ENCODE peak calls at places on chromosomes 3 and 15, in ten cellular contexts. One of them, this sample, is unnamed.

GRCh38 chr15:52727825-52728224 is 48.6 kb upstream of the ATOSA start:
- DNase-seq in mucosa of descending colon: no peak
- DNase-seq in stomach: no peak
- DNase-seq in choroid plexus epithelial cell: no peak
- DNase-seq in small intestine: no peak
- DNase-seq in body of pancreas: no peak
- DNase-seq in SK-N-SH: no peak
- DNase-seq in prostate gland: no peak
- DNase-seq in tibial nerve: no peak
- DNase-seq in lung: no peak
- DNase-seq in this sample: no peak

GRCh38 chr3:192514081-192514753 is 213.1 kb downstream of the FGF12 start:
- DNase-seq in mucosa of descending colon: peak; percentile 14
- DNase-seq in choroid plexus epithelial cell: peak; percentile 5
- DNase-seq in body of pancreas: peak; percentile 41
- DNase-seq in small intestine: no peak
- DNase-seq in lung: no peak
- DNase-seq in prostate gland: no peak
- DNase-seq in SK-N-SH: peak; percentile 12
- DNase-seq in stomach: no peak
- DNase-seq in tibial nerve: no peak
- DNase-seq in this sample: peak; percentile 5

GRCh38 chr3:32502944-32503286 is 263 bp upstream of the CMTM6 start:
- DNase-seq in SK-N-SH: no peak
- DNase-seq in lung: no peak
- DNase-seq in mucosa of descending colon: no peak
- DNase-seq in stomach: no peak
- DNase-seq in body of pancreas: no peak
- DNase-seq in choroid plexus epithelial cell: no peak
- DNase-seq in prostate gland: no peak
- DNase-seq in tibial nerve: no peak
- DNase-seq in small intestine: no peak
- DNase-seq in this sample: no peak

GRCh38 chr3:140022061-140022781 is 87.2 kb downstream of the CLSTN2 start:
- DNase-seq in stomach: no peak
- DNase-seq in choroid plexus epithelial cell: peak; percentile 30
- DNase-seq in tibial nerve: no peak
- DNase-seq in prostate gland: no peak
- DNase-seq in body of pancreas: no peak
- DNase-seq in small intestine: no peak
- DNase-seq in SK-N-SH: peak; percentile 58
- DNase-seq in lung: no peak
- DNase-seq in mucosa of descending colon: no peak
- DNase-seq in this sample: peak; percentile 81

GRCh38 chr15:96327155-96327741 is 3.3 kb upstream of the NR2F2 start:
- DNase-seq in choroid plexus epithelial cell: peak; percentile 96
- DNase-seq in body of pancreas: peak; percentile 50
- DNase-seq in lung: no peak
- DNase-seq in SK-N-SH: peak; percentile 65
- DNase-seq in mucosa of descending colon: no peak
- DNase-seq in small intestine: peak; percentile 74
- DNase-seq in prostate gland: peak; percentile 64
- DNase-seq in stomach: no peak
- DNase-seq in tibial nerve: peak; percentile 65
- DNase-seq in this sample: no peak

GRCh38 chr3:111324142-111324541 is 217.9 kb upstream of the CD96 start:
- DNase-seq in stomach: no peak
- DNase-seq in choroid plexus epithelial cell: no peak
- DNase-seq in SK-N-SH: no peak
- DNase-seq in body of pancreas: no peak
- DNase-seq in mucosa of descending colon: no peak
- DNase-seq in lung: no peak
- DNase-seq in tibial nerve: no peak
- DNase-seq in small intestine: peak; percentile 35
- DNase-seq in prostate gland: no peak
- DNase-seq in this sample: no peak

GRCh38 chr15:61097057-61097456 is 132.0 kb downstream of the RORA start:
- DNase-seq in lung: no peak
- DNase-seq in small intestine: no peak
- DNase-seq in body of pancreas: no peak
- DNase-seq in prostate gland: no peak
- DNase-seq in tibial nerve: no peak
- DNase-seq in stomach: no peak
- DNase-seq in choroid plexus epithelial cell: no peak
- DNase-seq in SK-N-SH: no peak
- DNase-seq in mucosa of descending colon: no peak
- DNase-seq in this sample: no peak

GRCh38 chr3:152267319-152267689 is 1.4 kb upstream of the MBNL1 start:
- DNase-seq in choroid plexus epithelial cell: no peak
- DNase-seq in mucosa of descending colon: no peak
- DNase-seq in prostate gland: no peak
- DNase-seq in small intestine: no peak
- DNase-seq in SK-N-SH: no peak
- DNase-seq in tibial nerve: no peak
- DNase-seq in body of pancreas: no peak
- DNase-seq in lung: no peak
- DNase-seq in stomach: no peak
- DNase-seq in this sample: no peak

DNA sequence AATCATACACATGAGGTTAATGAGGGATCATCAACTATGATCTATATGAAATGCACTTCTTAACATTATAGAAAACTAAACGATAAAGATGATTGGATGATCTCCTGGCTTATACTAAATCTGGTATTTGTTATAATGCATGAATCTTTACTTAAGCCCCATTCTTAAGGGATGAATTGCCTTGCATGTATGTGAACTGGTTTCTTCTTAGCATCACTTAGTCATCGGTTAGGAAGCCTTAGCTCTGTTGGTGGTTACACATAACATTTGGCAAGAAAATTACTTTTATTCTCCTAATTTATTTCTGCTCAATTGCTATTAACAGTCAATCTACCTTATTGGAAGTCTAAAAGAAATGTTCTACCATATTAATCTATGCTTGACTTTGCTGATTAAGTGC is 355.9 kb downstream of the ZPLD1 start:
- DNase-seq in mucosa of descending colon: no peak
- DNase-seq in lung: no peak
- DNase-seq in choroid plexus epithelial cell: peak; percentile 5
- DNase-seq in tibial nerve: no peak
- DNase-seq in small intestine: no peak
- DNase-seq in SK-N-SH: no peak
- DNase-seq in body of pancreas: no peak
- DNase-seq in prostate gland: no peak
- DNase-seq in stomach: no peak
- DNase-seq in this sample: peak; percentile 2
- H3K4me3 ChIP-seq in mucosa of descending colon: no peak overlapping the region
- H3K4me3 ChIP-seq in lung: no peak overlapping the region
- H3K4me3 ChIP-seq in choroid plexus epithelial cell: no peak overlapping the region
- H3K4me3 ChIP-seq in tibial nerve: no peak overlapping the region
- H3K4me3 ChIP-seq in small intestine: no peak overlapping the region
- H3K4me3 ChIP-seq in SK-N-SH: no peak overlapping the region
- H3K4me3 ChIP-seq in body of pancreas: no peak overlapping the region
- H3K4me3 ChIP-seq in prostate gland: no peak overlapping the region
- H3K4me3 ChIP-seq in stomach: no peak overlapping the region
- H3K4me3 ChIP-seq in this sample: no peak overlapping the region

GRCh38 chr15:90596943-90597342 is 67.2 kb downstream of the CRTC3 start:
- DNase-seq in lung: no peak
- DNase-seq in choroid plexus epithelial cell: no peak
- DNase-seq in prostate gland: no peak
- DNase-seq in small intestine: no peak
- DNase-seq in SK-N-SH: no peak
- DNase-seq in tibial nerve: no peak
- DNase-seq in body of pancreas: no peak
- DNase-seq in mucosa of descending colon: no peak
- DNase-seq in stomach: no peak
- DNase-seq in this sample: no peak

GRCh38 chr15:90598679-90599078 is 69.0 kb downstream of the CRTC3 start:
- DNase-seq in small intestine: no peak
- DNase-seq in stomach: no peak
- DNase-seq in prostate gland: no peak
- DNase-seq in mucosa of descending colon: peak; percentile 32
- DNase-seq in SK-N-SH: no peak
- DNase-seq in lung: no peak
- DNase-seq in body of pancreas: no peak
- DNase-seq in tibial nerve: no peak
- DNase-seq in choroid plexus epithelial cell: no peak
- DNase-seq in this sample: no peak

GRCh38 chr15:90598053-90598577 is 68.4 kb downstream of the CRTC3 start:
- DNase-seq in SK-N-SH: no peak
- DNase-seq in choroid plexus epithelial cell: peak; percentile 29
- DNase-seq in tibial nerve: peak; percentile 68
- DNase-seq in lung: peak; percentile 49
- DNase-seq in mucosa of descending colon: peak; percentile 74
- DNase-seq in prostate gland: no peak
- DNase-seq in body of pancreas: no peak
- DNase-seq in small intestine: peak; percentile 23
- DNase-seq in stomach: peak; percentile 79
- DNase-seq in this sample: no peak

GRCh38 chr15:90599116-90599515 is 69.4 kb downstream of the CRTC3 start:
- DNase-seq in SK-N-SH: no peak
- DNase-seq in tibial nerve: no peak
- DNase-seq in lung: no peak
- DNase-seq in small intestine: no peak
- DNase-seq in prostate gland: no peak
- DNase-seq in stomach: no peak
- DNase-seq in mucosa of descending colon: no peak
- DNase-seq in choroid plexus epithelial cell: no peak
- DNase-seq in body of pancreas: no peak
- DNase-seq in this sample: no peak

DNA sequence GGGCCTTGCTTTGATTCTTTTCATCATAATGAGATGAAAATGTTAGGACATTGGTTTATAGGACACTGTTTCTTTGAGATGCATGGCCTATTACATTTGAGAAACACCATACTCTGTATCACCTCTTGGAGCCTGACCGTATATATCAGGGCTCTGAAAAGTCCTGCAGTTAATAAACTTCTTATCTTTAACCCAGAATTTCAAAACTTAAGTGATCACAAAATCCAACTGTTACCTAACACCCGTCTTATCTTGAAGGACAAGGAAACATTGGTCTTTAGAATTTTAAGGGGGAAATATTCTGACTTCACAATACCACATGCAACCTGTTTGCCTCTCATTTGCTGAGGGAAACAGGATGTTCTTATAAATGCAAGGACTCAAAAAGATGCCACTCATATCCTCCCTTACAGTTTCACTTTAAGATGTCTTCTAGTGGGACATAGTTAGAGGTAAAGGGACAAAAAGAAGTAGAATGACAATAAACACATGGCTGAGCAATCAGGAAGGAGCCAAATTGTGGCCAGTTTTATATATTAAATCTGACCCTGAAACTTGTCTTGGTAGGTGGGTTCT is 67.8 kb downstream of the CRTC3 start:
- DNase-seq in stomach: no peak
- DNase-seq in tibial nerve: no peak
- DNase-seq in choroid plexus epithelial cell: no peak
- DNase-seq in small intestine: peak; percentile 12
- DNase-seq in prostate gland: no peak
- DNase-seq in body of pancreas: no peak
- DNase-seq in mucosa of descending colon: no peak
- DNase-seq in SK-N-SH: no peak
- DNase-seq in lung: no peak
- DNase-seq in this sample: no peak
- H3K4me3 ChIP-seq in stomach: no peak overlapping the region
- H3K4me3 ChIP-seq in tibial nerve: no peak overlapping the region
- H3K4me3 ChIP-seq in choroid plexus epithelial cell: no peak overlapping the region
- H3K4me3 ChIP-seq in small intestine: no peak overlapping the region
- H3K4me3 ChIP-seq in prostate gland: no peak overlapping the region
- H3K4me3 ChIP-seq in body of pancreas: no peak overlapping the region
- H3K4me3 ChIP-seq in mucosa of descending colon: no peak overlapping the region
- H3K4me3 ChIP-seq in SK-N-SH: no peak overlapping the region
- H3K4me3 ChIP-seq in lung: no peak overlapping the region
- H3K4me3 ChIP-seq in this sample: no peak overlapping the region

GRCh38 chr3:78957456-78957855 is 810.3 kb downstream of the ROBO1 start:
- DNase-seq in body of pancreas: no peak
- DNase-seq in SK-N-SH: no peak
- DNase-seq in small intestine: no peak
- DNase-seq in choroid plexus epithelial cell: no peak
- DNase-seq in stomach: no peak
- DNase-seq in tibial nerve: no peak
- DNase-seq in mucosa of descending colon: no peak
- DNase-seq in lung: no peak
- DNase-seq in prostate gland: no peak
- DNase-seq in this sample: no peak

DNA sequence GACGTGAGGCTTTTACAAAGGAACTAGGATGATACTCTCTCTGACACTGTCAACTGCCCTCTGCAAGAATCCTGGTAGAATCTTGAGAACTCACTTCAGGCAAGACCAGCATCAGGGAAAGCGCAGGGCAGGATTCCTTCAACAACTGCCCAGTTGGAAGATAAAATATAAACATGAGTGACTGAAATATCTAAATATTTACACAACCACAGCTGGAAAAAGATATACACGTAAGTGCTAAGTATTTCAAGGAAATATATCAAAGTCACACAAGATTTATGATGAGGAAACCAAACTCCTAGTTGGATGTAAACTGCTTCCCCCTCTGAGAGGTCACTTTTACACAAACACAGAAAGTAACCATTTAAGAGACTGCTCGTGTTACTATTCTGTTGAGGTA is 816.3 kb downstream of the ROBO1 start:
- DNase-seq in mucosa of descending colon: no peak
- DNase-seq in SK-N-SH: no peak
- DNase-seq in lung: no peak
- DNase-seq in body of pancreas: no peak
- DNase-seq in small intestine: no peak
- DNase-seq in tibial nerve: no peak
- DNase-seq in choroid plexus epithelial cell: peak; percentile 58
- DNase-seq in stomach: no peak
- DNase-seq in prostate gland: no peak
- DNase-seq in this sample: peak; percentile 32
- H3K4me3 ChIP-seq in mucosa of descending colon: no peak overlapping the region
- H3K4me3 ChIP-seq in SK-N-SH: no peak overlapping the region
- H3K4me3 ChIP-seq in lung: no peak overlapping the region
- H3K4me3 ChIP-seq in body of pancreas: no peak overlapping the region
- H3K4me3 ChIP-seq in small intestine: no peak overlapping the region
- H3K4me3 ChIP-seq in tibial nerve: no peak overlapping the region
- H3K4me3 ChIP-seq in choroid plexus epithelial cell: no peak overlapping the region
- H3K4me3 ChIP-seq in stomach: no peak overlapping the region
- H3K4me3 ChIP-seq in prostate gland: no peak overlapping the region
- H3K4me3 ChIP-seq in this sample: no peak overlapping the region

GRCh38 chr15:85621096-85621495 is 173.6 kb downstream of the KLHL25 start:
- DNase-seq in prostate gland: no peak
- DNase-seq in choroid plexus epithelial cell: no peak
- DNase-seq in SK-N-SH: no peak
- DNase-seq in body of pancreas: no peak
- DNase-seq in small intestine: no peak
- DNase-seq in stomach: no peak
- DNase-seq in lung: no peak
- DNase-seq in mucosa of descending colon: no peak
- DNase-seq in tibial nerve: no peak
- DNase-seq in this sample: peak; percentile 39

GRCh38 chr15:85622432-85622831 is 172.3 kb downstream of the KLHL25 start:
- DNase-seq in small intestine: no peak
- DNase-seq in body of pancreas: no peak
- DNase-seq in tibial nerve: no peak
- DNase-seq in stomach: no peak
- DNase-seq in choroid plexus epithelial cell: no peak
- DNase-seq in mucosa of descending colon: no peak
- DNase-seq in prostate gland: no peak
- DNase-seq in SK-N-SH: no peak
- DNase-seq in lung: no peak
- DNase-seq in this sample: no peak

GRCh38 chr15:85623648-85624047 is 171.1 kb downstream of the KLHL25 start:
- DNase-seq in SK-N-SH: no peak
- DNase-seq in body of pancreas: no peak
- DNase-seq in small intestine: no peak
- DNase-seq in tibial nerve: no peak
- DNase-seq in lung: no peak
- DNase-seq in mucosa of descending colon: no peak
- DNase-seq in stomach: no peak
- DNase-seq in choroid plexus epithelial cell: no peak
- DNase-seq in prostate gland: no peak
- DNase-seq in this sample: no peak

GRCh38 chr15:85618956-85619491 is 175.7 kb downstream of the KLHL25 start:
- DNase-seq in tibial nerve: peak; percentile 86
- DNase-seq in mucosa of descending colon: peak; percentile 43
- DNase-seq in small intestine: peak; percentile 39
- DNase-seq in choroid plexus epithelial cell: peak; percentile 99
- DNase-seq in prostate gland: peak; percentile 47
- DNase-seq in lung: peak; percentile 68
- DNase-seq in stomach: peak; percentile 53
- DNase-seq in body of pancreas: no peak
- DNase-seq in SK-N-SH: no peak
- DNase-seq in this sample: peak; percentile 85

GRCh38 chr15:85620321-85621044 is 174.2 kb downstream of the KLHL25 start:
- DNase-seq in choroid plexus epithelial cell: peak; percentile 61
- DNase-seq in stomach: no peak
- DNase-seq in body of pancreas: no peak
- DNase-seq in SK-N-SH: no peak
- DNase-seq in lung: no peak
- DNase-seq in small intestine: peak; percentile 36
- DNase-seq in tibial nerve: peak; percentile 57
- DNase-seq in prostate gland: no peak
- DNase-seq in mucosa of descending colon: no peak
- DNase-seq in this sample: no peak
- H3K4me3 ChIP-seq in choroid plexus epithelial cell: peak overlapping the region; percentile 64
- H3K4me3 ChIP-seq in stomach: peak overlapping the region; percentile 45
- H3K4me3 ChIP-seq in body of pancreas: no peak overlapping the region
- H3K4me3 ChIP-seq in SK-N-SH: peak overlapping the region; percentile 23
- H3K4me3 ChIP-seq in lung: peak overlapping the region; percentile 61
- H3K4me3 ChIP-seq in small intestine: peak overlapping the region; percentile 1
- H3K4me3 ChIP-seq in tibial nerve: peak overlapping the region; percentile 69
- H3K4me3 ChIP-seq in prostate gland: peak overlapping the region; percentile 12
- H3K4me3 ChIP-seq in mucosa of descending colon: no peak overlapping the region
- H3K4me3 ChIP-seq in this sample: no peak overlapping the region